ENCODE peak calls at places on chromosomes 6 and 20, in four cellular contexts. One of them, this sample, is unnamed. For H3K4me1, the result is how much of the 10 kb centered on the place peaks cover.

GRCh38 chr6:54860739-54861138 is 14.2 kb downstream of the FAM83B start:
- DNase-seq in HCT116: peak
- DNase-seq in K562: no peak
- DNase-seq in HepG2: no peak
- DNase-seq in this sample: no peak

GRCh38 chr6:43768983-43769525 is 957 bp upstream of the VEGFA start:
- DNase-seq in HCT116: no peak
- DNase-seq in HepG2: no peak
- DNase-seq in K562: no peak
- DNase-seq in this sample: no peak

GRCh38 chr6:11188161-11188915 is 44.1 kb downstream of the NEDD9 start:
- DNase-seq in HepG2: peak
- DNase-seq in K562: no peak
- DNase-seq in HCT116: no peak
- DNase-seq in this sample: no peak

GRCh38 chr20:22716824-22717351 is 132.5 kb upstream of the FOXA2 start:
- DNase-seq in HepG2: no peak
- DNase-seq in K562: no peak
- DNase-seq in HCT116: no peak
- DNase-seq in this sample: no peak

GRCh38 chr6:142387997-142388815 is 86.4 kb downstream of the ADGRG6 start:
- DNase-seq in HCT116: no peak
- DNase-seq in K562: no peak
- DNase-seq in HepG2: peak
- DNase-seq in this sample: no peak

GRCh38 chr6:108989700-108990099 is 104.9 kb downstream of the SESN1 start:
- DNase-seq in HCT116: no peak
- DNase-seq in HepG2: peak
- DNase-seq in K562: no peak
- DNase-seq in this sample: no peak

GRCh38 chr6:106693343-106693742 is 64.0 kb downstream of the QRSL1 start:
- DNase-seq in HepG2: no peak
- DNase-seq in HCT116: no peak
- DNase-seq in K562: no peak
- DNase-seq in this sample: no peak

GRCh38 chr6:1081566-1081965 is 230.3 kb upstream of the FOXQ1 start:
- DNase-seq in HepG2: no peak
- DNase-seq in HCT116: no peak
- DNase-seq in K562: no peak
- DNase-seq in this sample: no peak

GRCh38 chr20:61802721-61803311 is 262.9 kb downstream of the TAF4 start:
- DNase-seq in K562: no peak
- DNase-seq in HCT116: no peak
- DNase-seq in HepG2: no peak
- DNase-seq in this sample: no peak

GRCh38 chr6:165244524-165245247 is 64.7 kb downstream of the C6orf118 start:
- DNase-seq in HepG2: no peak
- DNase-seq in K562: no peak
- DNase-seq in HCT116: no peak
- DNase-seq in this sample: no peak

GRCh38 chr6:3414704-3415453 is 42.0 kb downstream of the SLC22A23 start:
- DNase-seq in K562: peak
- DNase-seq in HCT116: no peak
- DNase-seq in HepG2: peak
- DNase-seq in this sample: no peak

GRCh38 chr20:49712918-49713778 is 530 bp downstream of the B4GALT5 start:
- DNase-seq in HCT116: no peak
- DNase-seq in K562: peak
- DNase-seq in HepG2: no peak
- DNase-seq in this sample: no peak

GRCh38 chr20:57999465-58000111 is 228.9 kb downstream of the ANKRD60 start:
- DNase-seq in K562: no peak
- DNase-seq in HepG2: no peak
- DNase-seq in HCT116: no peak
- DNase-seq in this sample: no peak

GRCh38 chr6:150881911-150882481 is 16.5 kb downstream of the MTHFD1L start:
- DNase-seq in K562: no peak
- DNase-seq in HepG2: peak
- DNase-seq in HCT116: no peak
- DNase-seq in this sample: no peak

GRCh38 chr6:158834675-158835385 is 15.7 kb upstream of the EZR start:
- DNase-seq in HepG2: no peak
- DNase-seq in HCT116: no peak
- DNase-seq in K562: no peak
- DNase-seq in this sample: no peak

GRCh38 chr20:41078329-41078728 is 49.7 kb downstream of the TOP1 start:
- DNase-seq in HCT116: no peak
- DNase-seq in K562: no peak
- DNase-seq in HepG2: peak
- DNase-seq in this sample: no peak

GRCh38 chr6:30821862-30822784 is 62.2 kb upstream of the DDR1 start:
- DNase-seq in HepG2: peak
- DNase-seq in HCT116: no peak
- DNase-seq in K562: peak
- DNase-seq in this sample: no peak

GRCh38 chr20:17225891-17226409 is 890 bp upstream of the PCSK2 start:
- DNase-seq in HepG2: no peak
- DNase-seq in HCT116: no peak
- DNase-seq in K562: no peak
- DNase-seq in this sample: no peak

GRCh38 chr6:87684895-87685654 is 17.0 kb downstream of the AKIRIN2 start:
- DNase-seq in K562: no peak
- DNase-seq in HCT116: no peak
- DNase-seq in HepG2: no peak
- DNase-seq in this sample: no peak

GRCh38 chr6:110217255-110217654 is 37.0 kb downstream of the CDC40 start:
- DNase-seq in HCT116: no peak
- DNase-seq in K562: no peak
- DNase-seq in HepG2: no peak
- DNase-seq in this sample: no peak

GRCh38 chr20:43492101-43492500 is 15.4 kb upstream of the L3MBTL1 start:
- DNase-seq in HCT116: no peak
- DNase-seq in HepG2: no peak
- DNase-seq in K562: no peak
- DNase-seq in this sample: no peak

GRCh38 chr6:117481278-117481925 is 1.1 kb upstream of the DCBLD1 start:
- DNase-seq in HepG2: peak
- DNase-seq in K562: peak
- DNase-seq in HCT116: no peak
- DNase-seq in this sample: no peak
- TF ChIP-seq TCF7L2 in HepG2: peak
- TF ChIP-seq TCF7L2 in K562: no peak
- TF ChIP-seq TCF7L2 in HCT116: no peak
- TF ChIP-seq TCF7L2 in this sample: no peak

DNA sequence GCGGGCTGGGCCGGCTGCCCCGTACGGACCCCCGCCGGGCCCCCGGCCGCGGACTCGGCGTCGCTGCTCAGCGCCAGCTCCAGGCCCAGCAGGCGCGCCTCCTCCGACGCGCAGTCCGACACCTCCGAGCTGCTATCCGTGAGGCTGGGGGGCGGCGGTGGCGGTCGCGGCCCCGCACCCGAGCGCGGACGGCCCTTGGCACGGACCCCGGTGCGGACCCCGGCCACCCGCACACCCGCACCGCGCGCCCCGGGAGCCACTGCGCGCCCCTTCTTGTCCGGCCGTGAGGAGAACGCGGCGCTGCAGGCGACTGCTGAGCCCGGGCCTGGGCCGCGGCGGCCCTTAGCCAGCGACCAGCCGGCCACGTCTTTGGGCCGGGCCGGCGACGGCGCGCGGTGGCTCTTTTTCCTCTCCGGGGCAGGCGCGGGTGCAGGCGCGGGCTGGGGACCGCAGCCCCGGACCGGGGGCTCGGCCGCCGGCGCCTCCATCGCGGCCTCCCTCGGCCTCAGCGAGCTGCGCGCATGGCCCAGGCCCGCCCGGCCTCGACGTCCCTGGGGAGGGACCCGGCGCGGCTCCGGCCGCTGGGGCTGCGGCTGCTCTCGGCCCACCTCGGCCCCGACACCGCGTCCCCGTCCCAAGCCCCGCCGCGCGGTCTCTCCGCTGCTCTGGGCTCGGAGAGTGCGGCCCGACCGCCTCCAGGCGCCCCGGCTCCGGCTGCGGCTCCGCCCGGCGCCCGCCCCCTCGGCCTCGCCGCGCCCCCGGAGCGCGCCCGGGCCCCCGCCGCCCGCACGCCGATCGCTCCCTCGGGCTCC is 12.9 kb upstream of the TLDC2 start:
- DNase-seq in K562: no peak
- DNase-seq in HCT116: no peak
- DNase-seq in HepG2: no peak
- DNase-seq in this sample: no peak
- H3K4me1 ChIP-seq in K562: half or more
- H3K4me1 ChIP-seq in HCT116: under half
- H3K4me1 ChIP-seq in HepG2: half or more
- H3K4me1 ChIP-seq in this sample: under half

GRCh38 chr6:105014448-105014847 is 57.5 kb downstream of the LIN28B start:
- DNase-seq in K562: no peak
- DNase-seq in HCT116: no peak
- DNase-seq in HepG2: no peak
- DNase-seq in this sample: no peak
- TF ChIP-seq TCF7L2 in K562: no peak
- TF ChIP-seq TCF7L2 in HCT116: no peak
- TF ChIP-seq TCF7L2 in HepG2: no peak
- TF ChIP-seq TCF7L2 in this sample: no peak

GRCh38 chr6:32083812-32084768 is 25.0 kb downstream of the TNXB start:
- DNase-seq in K562: no peak
- DNase-seq in HepG2: no peak
- DNase-seq in HCT116: no peak
- DNase-seq in this sample: no peak
- H3K4me1 ChIP-seq in K562: under half
- H3K4me1 ChIP-seq in HepG2: under half
- H3K4me1 ChIP-seq in HCT116: under half
- H3K4me1 ChIP-seq in this sample: under half

DNA sequence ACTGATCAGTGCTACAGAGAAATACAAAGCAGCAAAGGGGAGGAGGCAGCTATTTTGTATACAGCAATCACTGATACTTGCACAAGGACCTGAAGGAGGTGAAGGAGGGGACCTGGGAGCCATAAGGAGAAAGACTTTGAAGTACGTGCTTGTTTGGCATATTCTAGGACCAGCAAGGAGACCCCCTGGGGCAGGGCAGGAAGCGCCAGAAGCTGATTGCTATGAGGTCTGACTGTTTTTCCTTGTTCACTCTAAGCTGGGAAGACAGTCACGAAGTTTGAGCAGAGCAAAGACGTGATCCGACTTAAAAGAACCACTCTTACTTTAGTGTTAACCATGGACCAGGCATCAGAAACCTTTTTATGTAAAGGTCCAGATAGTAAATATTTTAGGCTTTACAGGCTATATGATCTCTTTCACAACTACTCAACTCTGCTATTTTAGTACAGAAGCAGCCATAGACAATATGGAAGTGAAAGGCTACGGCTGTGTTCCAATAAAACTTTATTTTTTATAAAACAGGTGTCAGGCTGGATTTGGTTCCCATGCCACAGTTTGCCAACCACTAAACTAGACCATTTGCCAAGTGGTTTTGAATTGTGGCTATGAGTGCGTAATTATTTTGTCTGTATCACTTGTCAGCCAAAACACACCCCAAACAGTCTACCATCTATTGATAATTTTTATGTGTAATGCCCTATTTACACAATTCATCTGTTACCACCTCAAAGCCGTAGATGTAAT is 217.9 kb downstream of the PRL start:
- DNase-seq in HCT116: no peak
- DNase-seq in HepG2: no peak
- DNase-seq in K562: no peak
- DNase-seq in this sample: no peak
- TF ChIP-seq TCF7L2 in HCT116: no peak
- TF ChIP-seq TCF7L2 in HepG2: no peak
- TF ChIP-seq TCF7L2 in K562: no peak
- TF ChIP-seq TCF7L2 in this sample: no peak

GRCh38 chr20:50815162-50815989 is 20.5 kb downstream of the BCAS4 start:
- DNase-seq in HepG2: no peak
- DNase-seq in K562: no peak
- DNase-seq in HCT116: no peak
- DNase-seq in this sample: no peak
- H3K4me1 ChIP-seq in HepG2: under half
- H3K4me1 ChIP-seq in K562: under half
- H3K4me1 ChIP-seq in HCT116: under half
- H3K4me1 ChIP-seq in this sample: under half

GRCh38 chr20:20390393-20390792 is 22.5 kb downstream of the INSM1 start:
- DNase-seq in K562: no peak
- DNase-seq in HCT116: no peak
- DNase-seq in HepG2: no peak
- DNase-seq in this sample: no peak
- TF ChIP-seq TCF7L2 in K562: no peak
- TF ChIP-seq TCF7L2 in HCT116: no peak
- TF ChIP-seq TCF7L2 in HepG2: no peak
- TF ChIP-seq TCF7L2 in this sample: no peak

GRCh38 chr6:14885471-14885987 is 360.3 kb upstream of the JARID2 start:
- DNase-seq in K562: no peak
- DNase-seq in HCT116: no peak
- DNase-seq in HepG2: no peak
- DNase-seq in this sample: no peak

GRCh38 chr6:14880717-14881116 is 365.2 kb upstream of the JARID2 start:
- DNase-seq in HepG2: no peak
- DNase-seq in K562: no peak
- DNase-seq in HCT116: no peak
- DNase-seq in this sample: no peak

GRCh38 chr6:14882394-14883073 is 363.3 kb upstream of the JARID2 start:
- DNase-seq in K562: no peak
- DNase-seq in HepG2: no peak
- DNase-seq in HCT116: no peak
- DNase-seq in this sample: no peak

GRCh38 chr6:14881399-14881798 is 364.5 kb upstream of the JARID2 start:
- DNase-seq in K562: no peak
- DNase-seq in HepG2: no peak
- DNase-seq in HCT116: no peak
- DNase-seq in this sample: no peak

DNA sequence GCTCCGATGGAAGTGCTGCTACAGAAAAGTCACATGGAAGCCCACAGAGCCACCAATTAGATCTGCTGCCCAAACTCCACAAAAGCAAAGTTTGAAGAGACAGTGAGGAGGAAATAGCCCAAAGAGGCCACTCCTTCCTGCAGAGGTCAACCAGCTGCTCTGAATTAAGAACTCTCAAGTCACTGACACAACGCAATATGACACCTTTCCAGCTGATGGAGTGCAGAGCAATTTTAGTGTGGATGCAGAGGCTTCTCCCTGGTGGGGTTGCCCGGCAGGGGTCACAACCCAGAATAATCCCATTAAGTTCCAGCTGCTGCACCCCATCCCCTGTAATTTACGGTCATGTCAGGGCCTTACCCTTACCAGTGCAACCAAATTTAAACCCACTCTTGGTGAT is 361.9 kb upstream of the JARID2 start:
- DNase-seq in K562: no peak
- DNase-seq in HCT116: no peak
- DNase-seq in HepG2: no peak
- DNase-seq in this sample: no peak
- H3K4me1 ChIP-seq in K562: under half
- H3K4me1 ChIP-seq in HCT116: under half
- H3K4me1 ChIP-seq in HepG2: under half
- H3K4me1 ChIP-seq in this sample: under half

This sample was measured in Panc1.